ENCODE peak calls at places on chromosomes 6 and 20, in four cellular contexts. F, Y, I and T are unnamed samples.

GRCh38 chr20:64080013-64080812 is at the start of gene OPRL1:
- DNase-seq in Y (no peak), F (no peak), I (no peak), T (no peak)

GRCh38 chr20:33339515-33340058 is 56.6 kb downstream of the BPIFB1 start:
- DNase-seq in F (peak; percentile 56), Y (no peak), I (no peak), T (no peak)

GRCh38 chr6:144481527-144481926 is 196.4 kb downstream of the UTRN start:
- DNase-seq in I (no peak), Y (no peak), F (no peak), T (no peak)

GRCh38 chr20:38021373-38021772 is 11.9 kb downstream of the TTI1 start:
- DNase-seq in F (no peak), Y (no peak), I (no peak), T (peak; percentile 53)

GRCh38 chr6:43780891-43781571 is 11.0 kb downstream of the VEGFA start:
- DNase-seq in I (no peak), Y (no peak), F (no peak), T (no peak)

GRCh38 chr20:45037050-45037449 is 63.9 kb downstream of the KCNS1 start:
- DNase-seq in F (no peak), Y (no peak), I (no peak), T (peak; percentile 63)

GRCh38 chr6:105459049-105459448 is 56.2 kb upstream of the PREP start:
- DNase-seq in Y (no peak), I (no peak), F (no peak), T (no peak)

GRCh38 chr20:51862796-51863195 is 60.5 kb upstream of the SALL4 start:
- DNase-seq in Y (no peak), I (no peak), F (no peak), T (peak; percentile 18)

GRCh38 chr6:16901777-16902176 is 140.5 kb upstream of the ATXN1 start:
- DNase-seq in I (no peak), Y (no peak), F (no peak), T (peak; percentile 61)

GRCh38 chr20:56360899-56361199 is 2.1 kb downstream of the FAM210B start:
- DNase-seq in F (no peak), I (no peak), Y (no peak), T (no peak)

GRCh38 chr20:63635431-63636141 is 8.7 kb upstream of the GMEB2 start:
- DNase-seq in F (no peak), I (no peak), Y (no peak), T (no peak)

GRCh38 chr6:4583026-4583425 is 193.2 kb upstream of the CDYL start:
- DNase-seq in I (no peak), F (no peak), Y (no peak), T (no peak)

GRCh38 chr20:48667481-48667880 is 160.3 kb downstream of the PREX1 start:
- DNase-seq in I (no peak), F (no peak), Y (no peak), T (no peak)

GRCh38 chr20:47024461-47024937 is 129.9 kb downstream of the EYA2 start:
- DNase-seq in Y (no peak), F (no peak), I (no peak), T (peak; percentile 77)

GRCh38 chr6:6633898-6634734 is 45.6 kb downstream of the LY86 start:
- DNase-seq in F (no peak), I (no peak), Y (no peak), T (no peak)

GRCh38 chr6:157946865-157947532 is 34.7 kb upstream of the SYNJ2 start:
- DNase-seq in I (no peak), Y (no peak), F (peak; percentile 59), T (peak; percentile 10)

GRCh38 chr6:130513770-130514169 is 148.0 kb downstream of the TMEM200A start:
- DNase-seq in I (no peak), F (no peak), Y (no peak), T (peak; percentile 65)

GRCh38 chr20:48921883-48922867 is 664 bp downstream of the ARFGEF2 start:
- DNase-seq in I (no peak), F (peak; percentile 77), Y (no peak), T (peak; percentile 34)

GRCh38 chr6:81126150-81126549 is 626.3 kb downstream of the TENT5A start:
- DNase-seq in F (no peak), Y (no peak), I (no peak), T (no peak)

GRCh38 chr6:37679539-37680476 is 17.9 kb downstream of the MDGA1 start:
- DNase-seq in F (peak; percentile 72), I (no peak), Y (no peak), T (no peak)

GRCh38 chr20:63503524-63503923 is 4.6 kb upstream of the EEF1A2 start:
- DNase-seq in F (no peak), Y (no peak), I (no peak), T (no peak)

GRCh38 chr6:169963581-169964297 is 212.3 kb downstream of the ERMARD start:
- DNase-seq in I (no peak), F (no peak), Y (peak; percentile 27), T (no peak)

GRCh38 chr6:89270951-89271721 is 44.0 kb downstream of the GABRR2 start:
- DNase-seq in I (no peak), F (no peak), Y (no peak), T (no peak)

GRCh38 chr20:9329356-9330092 is 184.9 kb upstream of the LAMP5 start:
- DNase-seq in I (no peak), Y (no peak), F (peak; percentile 73), T (no peak)

GRCh38 chr20:20665200-20665599 is 47.2 kb downstream of the RALGAPA2 start:
- DNase-seq in Y (no peak), F (no peak), I (no peak), T (no peak)

GRCh38 chr6:139373154-139373927 is 1.1 kb downstream of the CITED2 start:
- DNase-seq in F (peak; percentile 63), Y (peak; percentile 40), I (no peak), T (peak; percentile 40)

GRCh38 chr6:112802154-112802553 is 455.0 kb downstream of the RFPL4B start:
- DNase-seq in F (no peak), Y (no peak), I (no peak), T (peak; percentile 96)

GRCh38 chr20:16475225-16475624 is 98.0 kb downstream of the KIF16B start:
- DNase-seq in I (no peak), F (no peak), Y (no peak), T (peak; percentile 72)

GRCh38 chr6:38579010-38579628 is 60.6 kb downstream of the BTBD9 start:
- DNase-seq in I (no peak), Y (no peak), F (no peak), T (peak; percentile 24)

GRCh38 chr6:42692151-42692911 is 30.1 kb downstream of the PRPH2 start:
- DNase-seq in Y (no peak), I (no peak), F (peak; percentile 62), T (peak; percentile 80)

GRCh38 chr6:39530201-39530759 is 194.9 kb downstream of the KIF6 start:
- DNase-seq in I (no peak), F (peak; percentile 85), Y (no peak), T (no peak)

GRCh38 chr20:18004389-18005031 is 35.7 kb downstream of the MGME1 start:
- DNase-seq in F (peak; percentile 45), I (no peak), Y (no peak), T (peak; percentile 68)

GRCh38 chr6:137033828-137034227 is 10.9 kb downstream of the IL20RA start:
- DNase-seq in I (no peak), Y (no peak), F (no peak), T (no peak)

GRCh38 chr20:47487175-47487917 is 14.3 kb upstream of the NCOA3 start:
- DNase-seq in I (no peak), Y (no peak), F (no peak), T (peak; percentile 25)

GRCh38 chr20:35463455-35464300 is 8.3 kb downstream of the CEP250 start:
- DNase-seq in Y (peak; percentile 66), F (peak; percentile 84), I (no peak), T (peak; percentile 71)

GRCh38 chr20:35468671-35469334 is 13.4 kb downstream of the CEP250 start:
- DNase-seq in F (no peak), Y (no peak), I (no peak), T (peak; percentile 39)

GRCh38 chr20:35466856-35467255 is 11.5 kb downstream of the CEP250 start:
- DNase-seq in Y (no peak), F (peak; percentile 16), I (no peak), T (no peak)

GRCh38 chr20:35467339-35468224 is 12.2 kb downstream of the CEP250 start:
- DNase-seq in F (peak; percentile 54), I (no peak), Y (no peak), T (peak; percentile 64)

DNA sequence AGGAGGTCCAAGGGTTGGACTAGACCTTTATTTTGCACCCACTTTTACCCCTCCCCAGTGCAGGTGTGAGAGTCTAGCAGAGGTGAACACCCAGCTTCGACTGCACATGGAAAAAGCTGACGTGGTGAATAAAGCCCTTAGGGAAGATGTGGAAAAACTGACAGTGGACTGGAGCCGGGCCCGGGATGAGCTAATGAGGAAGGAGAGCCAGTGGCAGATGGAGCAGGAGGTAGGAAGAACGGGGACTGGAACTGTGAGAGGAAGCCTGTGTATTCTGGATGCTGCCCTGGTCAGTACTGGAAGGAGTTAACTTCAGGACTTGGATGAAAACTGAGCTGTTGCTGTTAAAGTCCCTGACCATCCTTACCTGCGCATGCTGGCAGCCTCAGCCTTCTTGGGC is 10.6 kb downstream of the CEP250 start:
- DNase-seq in Y (no peak), I (no peak), F (no peak), T (no peak)
- H3K56ac ChIP-seq in Y (no peak overlapping the region), I (no peak overlapping the region), F (no peak overlapping the region), T (no peak overlapping the region)

DNA sequence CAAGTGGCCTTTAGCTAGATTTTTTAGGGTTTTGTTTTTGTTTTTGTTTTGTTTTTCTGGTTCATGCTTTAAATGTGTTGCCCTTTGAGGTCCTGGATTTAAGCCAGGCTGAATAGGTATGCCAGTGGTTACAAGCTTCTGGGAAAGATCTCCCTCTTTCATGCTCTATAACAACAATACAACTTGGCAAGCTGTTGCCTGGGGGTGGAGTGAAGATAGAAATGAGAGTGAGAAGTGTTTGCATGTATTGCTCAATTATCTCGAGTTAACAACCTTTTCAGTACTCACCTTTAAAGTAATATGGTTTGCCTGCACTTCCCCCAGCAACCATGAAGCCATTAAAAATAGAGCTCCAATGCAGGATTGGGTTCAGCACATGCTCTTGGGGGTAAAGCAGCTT is 19.2 kb upstream of the HAO1 start:
- DNase-seq in Y (no peak), I (no peak), F (no peak), T (no peak)
- H3K56ac ChIP-seq in Y (no peak overlapping the region), I (no peak overlapping the region), F (no peak overlapping the region), T (no peak overlapping the region)

GRCh38 chr6:73666393-73666792 is 12.6 kb upstream of the SLC17A5 start:
- DNase-seq in I (no peak), Y (no peak), F (no peak), T (peak; percentile 34)
- H3K56ac ChIP-seq in I (no peak overlapping the region), Y (no peak overlapping the region), F (no peak overlapping the region), T (no peak overlapping the region)

DNA sequence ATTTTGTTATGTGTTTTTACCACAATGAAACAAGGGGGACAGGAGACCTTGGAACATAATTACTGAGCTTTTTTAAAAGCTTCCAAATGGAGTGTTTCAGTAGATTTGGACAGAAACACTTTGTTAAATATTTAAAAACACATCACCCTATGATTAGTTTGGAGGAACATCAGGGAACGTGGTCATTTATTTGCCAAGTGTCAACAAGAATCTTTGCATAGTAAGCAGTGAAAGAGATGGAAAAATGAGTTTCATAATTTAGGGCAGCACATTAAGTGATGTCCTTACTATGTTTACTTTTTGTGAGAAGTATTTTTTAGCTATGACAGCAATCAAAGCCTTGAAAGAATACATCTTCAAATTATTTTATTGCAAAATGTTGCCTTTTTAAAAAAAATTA is 82.6 kb downstream of the PROKR2 start:
- DNase-seq in I (no peak), Y (no peak), F (no peak), T (no peak)
- H3K56ac ChIP-seq in I (no peak overlapping the region), Y (no peak overlapping the region), F (no peak overlapping the region), T (no peak overlapping the region)